ENCODE peak calls at places on chromosomes 4 and X, in six cellular contexts. P, H, S, X, O and F are unnamed samples. For H3K4me1, the result is how much of the 10 kb centered on the place peaks cover.

GRCh38 chr4:48255130-48255958 is 14.3 kb downstream of the TEC start:
- DNase-seq in O (no peak), X (no peak), P (peak), S (no peak), H (no peak), F (no peak)

GRCh38 chrX:38804481-38805293 is 3.4 kb downstream of the MID1IP1 start:
- DNase-seq in O (peak), P (peak), H (peak), S (peak), X (no peak), F (peak)

GRCh38 chrX:53166103-53166502 is 58.9 kb downstream of the KDM5C start:
- DNase-seq in H (no peak), S (no peak), X (no peak), P (no peak), O (no peak), F (no peak)

GRCh38 chr4:5746250-5746649 is 35.2 kb downstream of the EVC start:
- DNase-seq in S (no peak), O (no peak), P (no peak), X (no peak), H (no peak), F (no peak)

GRCh38 chr4:155491336-155492131 is 114.8 kb upstream of the MAP9 start:
- DNase-seq in P (no peak), S (no peak), X (no peak), H (no peak), O (no peak), F (no peak)

GRCh38 chrX:103423955-103424640 is 47.8 kb downstream of the BEX3 start:
- DNase-seq in P (peak), O (no peak), H (no peak), X (no peak), S (no peak), F (no peak)

GRCh38 chr4:121934635-121935034 is 17.2 kb downstream of the TRPC3 start:
- DNase-seq in X (no peak), S (no peak), H (no peak), P (no peak), O (no peak), F (no peak)

GRCh38 chr4:153137168-153137567 is 67.1 kb upstream of the TRIM2 start:
- DNase-seq in H (peak), P (no peak), S (peak), X (no peak), O (no peak), F (peak)

GRCh38 chr4:155073852-155074251 is 134.6 kb upstream of the NPY2R start:
- DNase-seq in X (no peak), H (no peak), S (no peak), O (no peak), P (no peak), F (no peak)

GRCh38 chr4:10035130-10035529 is 13.8 kb upstream of the SLC2A9 start:
- DNase-seq in S (no peak), H (no peak), O (no peak), P (no peak), X (no peak), F (peak)

GRCh38 chr4:84855774-84856173 is 110.7 kb downstream of the WDFY3 start:
- DNase-seq in X (no peak), O (no peak), H (no peak), P (peak), S (no peak), F (no peak)

GRCh38 chrX:71098302-71098701 is 2.7 kb downstream of the FOXO4 start:
- DNase-seq in P (peak), H (peak), S (peak), X (peak), O (peak), F (peak)

DNA sequence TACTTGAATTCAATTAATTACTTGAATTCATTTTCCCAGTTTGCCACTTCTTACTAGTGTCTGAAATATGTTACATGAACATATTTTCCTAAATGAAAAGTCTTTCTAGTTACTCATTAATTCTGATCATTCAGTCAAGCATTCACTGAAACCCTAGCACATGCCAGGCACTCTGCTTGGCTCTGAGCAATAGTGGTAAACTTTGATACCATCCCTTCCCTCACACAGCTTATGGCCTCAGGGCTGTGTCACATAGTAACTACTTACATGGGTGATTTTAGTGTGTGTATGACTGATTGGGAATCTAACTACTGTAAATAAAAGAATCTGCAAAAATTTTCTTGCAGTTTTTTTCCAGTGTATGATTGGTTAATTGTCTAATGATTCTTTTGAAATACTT is 32.7 kb downstream of the METAP1 start:
- DNase-seq in H (no peak), S (no peak), O (no peak), X (no peak), P (no peak), F (peak)
- H3K4me3 ChIP-seq in H (no peak), S (no peak), O (no peak), X (no peak), P (no peak), F (no peak)

GRCh38 chr4:102809190-102809589 is 18.2 kb downstream of the UBE2D3 start:
- DNase-seq in P (no peak), H (no peak), X (no peak), S (no peak), O (no peak), F (no peak)

GRCh38 chr4:102807345-102807744 is 20.0 kb downstream of the UBE2D3 start:
- DNase-seq in P (no peak), X (no peak), H (no peak), S (no peak), O (no peak), F (no peak)

GRCh38 chr4:102808009-102808408 is 19.3 kb downstream of the UBE2D3 start:
- DNase-seq in H (no peak), X (no peak), P (no peak), O (no peak), S (no peak), F (no peak)

GRCh38 chr4:102809691-102810090 is 17.7 kb downstream of the UBE2D3 start:
- DNase-seq in H (no peak), X (no peak), O (no peak), P (no peak), S (no peak), F (no peak)
- H3K4me1 ChIP-seq in H (under half), X (under half), O (under half), P (under half), S (under half), F (under half)

GRCh38 chr4:14912426-14912825 is 89.9 kb upstream of the CPEB2 start:
- DNase-seq in X (no peak), O (no peak), S (no peak), P (no peak), H (no peak), F (no peak)

GRCh38 chr4:14917305-14917647 is 85.0 kb upstream of the CPEB2 start:
- DNase-seq in H (no peak), P (no peak), O (no peak), X (no peak), S (no peak), F (no peak)

GRCh38 chr4:14916554-14917304 is 85.6 kb upstream of the CPEB2 start:
- DNase-seq in P (no peak), H (no peak), S (peak), X (no peak), O (no peak), F (no peak)

GRCh38 chr4:14918336-14918735 is 83.9 kb upstream of the CPEB2 start:
- DNase-seq in S (no peak), O (no peak), H (no peak), P (no peak), X (no peak), F (no peak)

GRCh38 chr4:14915018-14915417 is 87.3 kb upstream of the CPEB2 start:
- DNase-seq in P (no peak), O (no peak), S (no peak), X (no peak), H (no peak), F (no peak)
- H3K27ac ChIP-seq in P (no peak), O (no peak), S (peak), X (no peak), H (no peak), F (no peak)

DNA sequence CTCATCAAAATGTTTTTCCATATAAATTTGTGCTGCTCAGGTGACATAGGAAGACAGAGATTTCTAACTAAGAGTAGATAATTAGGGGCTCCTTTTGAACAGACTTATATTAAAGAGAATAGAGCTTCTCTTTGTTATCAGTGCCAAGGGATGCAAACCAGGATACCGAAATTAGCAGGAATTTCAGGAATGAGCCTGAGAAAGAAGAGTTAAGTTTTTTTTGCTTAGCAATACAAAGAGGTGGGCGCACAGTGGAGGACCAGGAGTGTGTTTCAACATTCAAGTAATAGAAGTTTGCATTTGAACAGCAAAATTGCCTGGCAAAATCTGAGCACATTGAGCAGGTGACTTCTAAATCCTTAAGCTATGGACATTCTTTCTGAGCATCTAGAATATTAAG is 541.3 kb downstream of the GBA3 start:
- DNase-seq in P (no peak), X (no peak), S (no peak), H (no peak), O (no peak), F (no peak)
- H3K4me3 ChIP-seq in P (no peak), X (no peak), S (no peak), H (no peak), O (no peak), F (no peak)

DNA sequence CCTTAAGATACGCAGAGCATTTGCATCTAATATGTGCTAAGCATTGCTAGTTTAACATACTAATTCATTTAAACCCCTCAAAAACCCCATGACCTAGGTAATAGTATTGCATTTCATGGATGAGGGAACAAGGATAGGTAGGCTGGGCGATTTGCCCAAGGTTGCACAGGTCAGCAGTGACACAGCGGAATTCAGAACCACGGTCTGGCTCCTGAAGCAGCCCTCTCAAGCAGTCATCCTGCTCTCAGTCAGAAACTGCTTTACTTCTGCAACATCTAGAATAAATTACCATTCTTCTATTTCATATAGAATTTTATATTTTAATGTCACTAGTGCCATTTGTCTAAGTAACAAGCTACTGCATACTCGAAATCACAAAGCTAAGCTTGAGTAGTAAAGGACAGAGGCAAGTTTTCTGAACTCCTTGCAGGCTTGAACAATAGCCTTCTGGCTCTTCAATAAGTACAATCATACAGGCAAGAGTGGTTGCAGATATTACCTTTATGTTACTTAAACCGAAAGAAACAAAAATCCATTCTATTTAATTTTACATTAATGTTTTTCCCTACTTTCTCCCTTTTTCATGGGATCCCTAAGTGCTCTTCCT is 555 bp upstream of the SPP1 start:
- DNase-seq in S (peak), H (no peak), P (peak), O (no peak), X (no peak), F (no peak)
- H3K4me1 ChIP-seq in S (under half), H (under half), P (under half), O (under half), X (under half), F (under half)

GRCh38 chr4:15240764-15241163 is 187.1 kb upstream of the C1QTNF7 start:
- DNase-seq in S (no peak), X (no peak), P (no peak), H (no peak), O (no peak), F (no peak)

GRCh38 chr4:15250021-15250441 is 177.8 kb upstream of the C1QTNF7 start:
- DNase-seq in H (no peak), S (no peak), O (no peak), P (no peak), X (no peak), F (no peak)

GRCh38 chr4:15244354-15244753 is 183.5 kb upstream of the C1QTNF7 start:
- DNase-seq in P (no peak), H (no peak), O (no peak), X (no peak), S (no peak), F (no peak)

GRCh38 chr4:15241946-15242345 is 185.9 kb upstream of the C1QTNF7 start:
- DNase-seq in H (no peak), P (no peak), X (no peak), S (no peak), O (no peak), F (no peak)

GRCh38 chr4:15245006-15245530 is 182.8 kb upstream of the C1QTNF7 start:
- DNase-seq in O (no peak), H (no peak), P (no peak), X (no peak), S (no peak), F (no peak)
- H3K27ac ChIP-seq in O (no peak), H (no peak), P (no peak), X (no peak), S (no peak), F (no peak)

DNA sequence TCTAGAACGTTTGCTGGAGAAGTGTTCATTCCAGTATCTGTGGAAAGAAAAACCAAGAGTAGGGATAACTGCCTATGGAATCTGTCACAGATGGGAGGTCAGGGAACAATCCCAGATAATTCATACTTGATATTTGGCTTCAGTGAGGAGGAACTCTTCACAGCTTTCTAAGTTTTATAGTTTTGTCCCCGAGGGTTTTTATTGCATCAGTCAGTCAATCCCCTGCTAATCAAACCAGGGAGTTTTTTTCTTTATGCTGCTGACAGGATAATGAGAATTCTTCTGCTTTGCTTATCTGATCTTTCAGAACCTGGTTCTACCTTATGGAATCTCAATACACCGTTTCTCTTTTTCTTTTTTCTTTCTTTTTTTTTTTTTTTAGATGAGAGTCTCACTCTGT is 633 bp upstream of the TRIML2 start:
- DNase-seq in S (peak), P (no peak), O (no peak), H (no peak), X (no peak), F (no peak)
- H3K4me3 ChIP-seq in S (peak), P (no peak), O (no peak), H (no peak), X (no peak), F (no peak)